ENCODE peak calls at places on chromosomes 16 and 17, in ten cellular contexts. U, Y, C, T, V, G, P, O, N and D are unnamed samples.
A peak's percentile ranks its signal among the peaks of the same experiment; 100 is the strongest.

GRCh38 chr17:65455972-65456343 is 105.5 kb downstream of the AXIN2 start:
- DNase-seq in G (peak; percentile 21), O (peak; percentile 17), N (peak; percentile 15), U (no peak), T (no peak), C (peak; percentile 31), P (no peak), Y (no peak), V (no peak), D (peak; percentile 32)

GRCh38 chr16:4489030-4489429 is 12.8 kb downstream of the HMOX2 start:
- DNase-seq in O (peak; percentile 86), Y (no peak), G (no peak), N (no peak), U (no peak), C (peak; percentile 87), V (peak; percentile 50), P (no peak), T (no peak), D (peak; percentile 88)

GRCh38 chr17:79927688-79928501 is 88.7 kb upstream of the CBX4 start:
- DNase-seq in Y (no peak), U (no peak), V (no peak), P (no peak), C (no peak), T (no peak), G (no peak), O (no peak), N (no peak), D (no peak)

GRCh38 chr17:48215583-48216139 is 108.1 kb downstream of the SNX11 start:
- DNase-seq in U (no peak), P (no peak), C (peak; percentile 69), N (no peak), V (no peak), Y (no peak), T (no peak), G (no peak), O (peak; percentile 46), D (peak; percentile 59)

GRCh38 chr16:56789360-56789759 is 59.4 kb downstream of the NUP93 start:
- DNase-seq in U (peak; percentile 21), N (peak; percentile 22), C (peak; percentile 78), P (no peak), Y (no peak), O (peak; percentile 42), T (peak; percentile 73), G (peak; percentile 24), V (no peak), D (peak; percentile 59)

GRCh38 chr16:78930561-78930960 is 670.0 kb downstream of the MAF start:
- DNase-seq in V (no peak), C (no peak), N (no peak), T (no peak), U (no peak), Y (no peak), O (no peak), P (no peak), G (no peak), D (no peak)

GRCh38 chr16:3045758-3046505 is 429 bp upstream of the MMP25 start:
- DNase-seq in C (no peak), Y (no peak), T (no peak), G (no peak), P (no peak), U (no peak), V (no peak), N (no peak), O (no peak), D (no peak)

GRCh38 chr17:82320956-82321927 is 3.8 kb upstream of the CD7 start:
- DNase-seq in P (no peak), V (no peak), U (no peak), N (no peak), G (no peak), Y (no peak), T (no peak), C (no peak), O (no peak), D (no peak)

GRCh38 chr16:67445441-67445912 is 14.6 kb downstream of the HSD11B2 start:
- DNase-seq in V (no peak), U (no peak), N (no peak), Y (no peak), G (peak; percentile 80), P (no peak), T (no peak), O (no peak), C (no peak), D (no peak)

GRCh38 chr17:33234930-33235685 is 58.0 kb downstream of the ASIC2 start:
- DNase-seq in Y (peak; percentile 74), V (peak; percentile 79), C (peak; percentile 86), U (no peak), O (peak; percentile 85), N (peak; percentile 72), T (peak; percentile 38), G (peak; percentile 75), P (peak; percentile 88), D (peak; percentile 91)

DNA sequence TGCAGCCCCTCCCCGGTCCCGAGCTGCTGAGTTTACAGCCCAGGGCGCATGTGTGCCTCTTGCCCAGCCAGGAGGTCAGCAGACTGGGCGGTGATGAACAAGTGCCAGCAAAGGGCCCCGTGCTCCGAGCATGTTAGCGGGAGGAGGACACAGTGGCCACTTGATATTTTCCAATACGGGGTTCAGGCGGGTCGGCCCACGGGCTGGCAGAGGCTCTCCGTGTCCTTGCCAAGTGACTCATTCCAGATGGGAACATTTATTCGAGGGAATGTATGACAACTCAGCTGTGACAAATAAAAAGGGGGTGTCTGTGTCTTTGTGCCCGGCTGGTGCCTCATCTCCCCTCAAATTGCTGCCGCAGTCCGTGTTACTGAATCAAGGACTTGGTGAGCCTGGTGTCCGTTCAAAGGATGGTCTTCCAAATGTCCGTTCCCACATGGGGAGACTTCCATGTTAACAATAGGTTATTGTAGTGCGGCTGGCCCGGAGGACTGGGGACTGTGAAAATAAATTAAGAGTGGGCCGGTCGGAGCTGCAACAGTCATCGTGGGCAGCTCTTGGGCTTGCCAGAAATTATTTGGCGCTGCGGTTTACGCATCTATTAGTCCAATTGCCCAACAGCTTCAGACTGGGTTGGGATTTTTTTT is 173.9 kb upstream of the CIBAR2 start:
- DNase-seq in V (peak; percentile 37), Y (peak; percentile 92), T (peak; percentile 43), G (peak; percentile 46), O (peak; percentile 89), C (peak; percentile 38), U (no peak), P (peak; percentile 95), N (no peak), D (peak; percentile 80)
- H3K4me3 ChIP-seq in V (peak overlapping the region; percentile 29), Y (no peak overlapping the region), T (no peak overlapping the region), G (no peak overlapping the region), O (peak overlapping the region; percentile 36), C (no peak overlapping the region), U (no peak overlapping the region), P (peak overlapping the region; percentile 33), N (no peak overlapping the region), D (no peak overlapping the region)

DNA sequence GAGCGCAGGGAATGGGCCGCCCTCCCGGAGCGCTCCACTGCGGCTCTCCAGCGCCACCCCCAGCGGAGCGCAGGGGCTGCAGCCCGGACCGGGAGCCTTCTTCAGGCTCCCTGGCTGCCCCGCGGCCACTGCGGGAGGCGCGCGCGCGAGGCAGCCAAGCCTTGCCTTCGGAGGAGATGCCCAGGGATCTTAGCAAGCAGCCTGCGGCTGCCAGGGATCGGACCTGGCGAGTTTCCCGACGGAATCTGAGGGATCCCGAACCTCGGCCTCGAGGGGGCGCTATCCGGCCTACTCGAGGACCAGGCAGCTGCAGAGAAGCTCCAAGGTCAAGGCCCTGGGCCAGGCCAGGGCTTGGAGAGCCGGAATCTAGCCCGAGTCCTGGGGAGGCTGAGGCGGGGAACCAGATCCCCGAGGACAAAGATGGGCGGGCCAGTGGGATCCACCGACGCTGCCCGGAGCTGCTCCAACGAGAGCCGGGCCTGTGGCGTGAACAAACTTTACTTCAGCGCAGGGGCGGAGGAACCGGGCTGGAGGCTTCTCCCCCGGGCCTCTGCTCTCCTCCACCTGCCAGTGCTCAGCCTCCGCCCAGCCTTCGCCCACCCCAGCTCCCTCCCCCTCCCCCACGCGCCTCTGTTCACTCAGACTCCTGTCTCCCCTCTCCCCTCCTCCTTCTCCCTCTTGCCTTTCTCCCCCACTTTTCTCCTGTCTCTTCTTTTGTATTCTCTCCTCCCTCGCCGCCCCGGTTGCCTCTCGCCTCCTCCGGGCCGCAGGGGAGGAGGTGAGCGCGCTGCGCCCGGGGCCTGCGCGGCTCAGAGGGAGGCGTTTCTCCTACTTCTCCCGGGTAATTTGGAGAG is at the start of gene IRX6:
- DNase-seq in V (no peak), G (no peak), T (no peak), N (no peak), Y (no peak), C (no peak), P (peak; percentile 60), U (no peak), O (peak; percentile 35), D (no peak)
- TF ChIP-seq CTCF in V (no peak), G (no peak), T (no peak), N (no peak), Y (no peak), C (peak; percentile 16), P (no peak), U (no peak), O (peak; percentile 36), D (no peak)

GRCh38 chr17:74164446-74165045 is 38.9 kb upstream of the RPL38 start:
- DNase-seq in C (no peak), V (no peak), G (no peak), T (no peak), O (no peak), P (peak; percentile 25), U (no peak), Y (no peak), N (no peak), D (no peak)
- H3K4me3 ChIP-seq in C (no peak overlapping the region), V (no peak overlapping the region), G (no peak overlapping the region), T (no peak overlapping the region), O (no peak overlapping the region), P (no peak overlapping the region), U (no peak overlapping the region), Y (no peak overlapping the region), N (no peak overlapping the region), D (no peak overlapping the region)

GRCh38 chr16:5581963-5582362 is 484.4 kb upstream of the EEF2KMT start:
- DNase-seq in G (no peak), Y (no peak), P (no peak), V (no peak), U (no peak), C (no peak), T (no peak), N (no peak), O (no peak), D (no peak)

GRCh38 chr16:5580320-5580719 is 482.7 kb upstream of the EEF2KMT start:
- DNase-seq in Y (no peak), U (no peak), T (no peak), V (no peak), C (no peak), N (no peak), P (no peak), G (no peak), O (no peak), D (no peak)

GRCh38 chr16:5581428-5581827 is 483.8 kb upstream of the EEF2KMT start:
- DNase-seq in T (no peak), G (no peak), C (no peak), O (no peak), Y (no peak), V (no peak), N (no peak), U (no peak), P (no peak), D (no peak)

GRCh38 chr16:5582529-5582928 is 484.9 kb upstream of the EEF2KMT start:
- DNase-seq in N (no peak), V (no peak), C (no peak), U (no peak), O (no peak), P (no peak), T (no peak), G (no peak), Y (no peak), D (no peak)

DNA sequence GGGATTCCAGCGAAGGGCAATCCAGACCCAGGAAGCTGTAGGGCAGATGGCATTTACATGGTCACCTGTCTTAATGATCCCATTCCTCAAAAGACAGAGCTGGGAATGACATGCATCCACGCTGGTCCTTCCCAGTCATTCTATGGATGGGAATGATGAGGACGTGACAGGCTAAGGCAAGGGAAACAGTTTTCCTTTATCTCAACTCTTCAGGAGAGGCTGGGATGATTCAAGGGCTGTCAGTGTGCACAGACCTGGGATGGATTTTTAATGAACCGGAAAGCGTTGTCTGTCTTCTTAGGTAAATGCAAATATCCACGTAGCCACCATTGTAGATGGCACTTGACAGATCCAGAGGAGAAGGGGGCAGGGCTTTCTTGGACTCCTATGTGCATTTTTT is 483.2 kb upstream of the EEF2KMT start:
- DNase-seq in T (no peak), V (no peak), G (no peak), C (no peak), P (no peak), Y (no peak), O (no peak), N (no peak), U (no peak), D (no peak)
- TF ChIP-seq CTCF in T (no peak), V (no peak), G (no peak), C (no peak), P (no peak), Y (no peak), O (no peak), N (no peak), U (no peak), D (no peak)